ENCODE peak calls at places on chromosomes 11 and 22, in ten cellular contexts. J, O, H, V, I, G, F, C, W and R are unnamed samples.

GRCh38 chr11:69348414-69349235 is 54.7 kb downstream of the MYEOV start:
- DNase-seq in J (no peak), O (no peak), H (no peak), V (no peak), G (no peak), F (no peak), W (no peak), I (no peak), C (peak), R (no peak)

GRCh38 chr11:57800444-57801184 is 39.0 kb downstream of the CTNND1 start:
- DNase-seq in C (no peak), G (no peak), W (peak), F (peak), J (no peak), V (peak), O (peak), I (peak), H (peak), R (no peak)

GRCh38 chr11:31815743-31816466 is 4.8 kb upstream of the PAX6 start:
- DNase-seq in F (no peak), G (no peak), O (no peak), H (no peak), J (no peak), W (no peak), I (peak), V (no peak), C (no peak), R (no peak)

GRCh38 chr11:119909495-119909894 is 180.5 kb upstream of the NECTIN1 start:
- DNase-seq in J (no peak), W (no peak), V (no peak), I (no peak), G (no peak), H (no peak), C (no peak), F (no peak), O (no peak), R (no peak)

GRCh38 chr11:123219066-123219697 is 24.1 kb upstream of the CLMP start:
- DNase-seq in W (no peak), J (no peak), H (no peak), O (no peak), G (no peak), C (no peak), F (no peak), V (no peak), I (no peak), R (no peak)

GRCh38 chr11:119352857-119353260 is 6.4 kb upstream of the MFRP start:
- DNase-seq in W (peak), H (no peak), J (no peak), I (no peak), G (peak), O (peak), C (no peak), V (peak), F (peak), R (no peak)

GRCh38 chr11:71322192-71322735 is 69.9 kb upstream of the SHANK2 start:
- DNase-seq in H (no peak), F (no peak), I (no peak), V (no peak), J (no peak), G (no peak), O (no peak), C (no peak), W (no peak), R (no peak)

GRCh38 chr11:95147364-95147905 is 57.8 kb downstream of the ENDOD1 start:
- DNase-seq in W (no peak), C (no peak), V (no peak), I (no peak), O (peak), H (peak), F (peak), J (no peak), G (no peak), R (no peak)

GRCh38 chr11:68412593-68413475 is 47.7 kb upstream of the PPP6R3 start:
- DNase-seq in O (no peak), G (no peak), V (no peak), W (no peak), J (no peak), I (no peak), C (no peak), F (peak), H (no peak), R (no peak)

GRCh38 chr11:44188643-44189042 is 93.2 kb downstream of the EXT2 start:
- DNase-seq in V (no peak), F (no peak), G (no peak), J (no peak), C (no peak), I (no peak), H (no peak), W (no peak), O (no peak), R (no peak)

GRCh38 chr22:46947516-46948260 is 185.2 kb downstream of the TBC1D22A start:
- DNase-seq in H (no peak), O (no peak), C (no peak), G (no peak), I (no peak), V (no peak), W (no peak), J (no peak), F (no peak), R (no peak)

GRCh38 chr11:88701816-88702215 is 364.0 kb downstream of the GRM5 start:
- DNase-seq in O (no peak), F (no peak), G (no peak), V (no peak), W (no peak), H (no peak), I (no peak), J (no peak), C (no peak), R (no peak)

GRCh38 chr22:29480512-29481264 is 670 bp downstream of the NEFH start:
- DNase-seq in G (peak), H (peak), W (no peak), V (no peak), J (no peak), C (no peak), F (peak), O (peak), I (no peak), R (peak)

GRCh38 chr11:3203221-3204043 is 15.2 kb downstream of the MRGPRG start:
- DNase-seq in G (no peak), I (no peak), F (no peak), J (no peak), W (no peak), C (no peak), V (peak), H (no peak), O (no peak), R (peak)